ENCODE peak calls at places on chromosome 14, in seven cellular contexts. One of them, this sample, is unnamed.

GRCh38 chr14:101500061-101500460 is 61.2 kb upstream of the DIO3 start:
- DNase-seq in HEK293T: no peak
- DNase-seq in OCI-M1: no peak
- DNase-seq in stimulated activated CD8-positive, alpha-beta memory T cell treated with anti-CD3 and anti-CD28 coated beads, Interleukin-15, amount 100 ng/mL, for 24 hours: no peak
- DNase-seq in GM12865: no peak
- DNase-seq in fibroblast of gingiva: no peak
- DNase-seq in lower leg skin: peak
- DNase-seq in this sample: no peak

GRCh38 chr14:90518941-90519256 is 122.1 kb downstream of the CALM1 start:
- DNase-seq in stimulated activated CD8-positive, alpha-beta memory T cell treated with anti-CD3 and anti-CD28 coated beads, Interleukin-15, amount 100 ng/mL, for 24 hours: peak
- DNase-seq in GM12865: peak
- DNase-seq in fibroblast of gingiva: no peak
- DNase-seq in OCI-M1: peak
- DNase-seq in HEK293T: peak
- DNase-seq in lower leg skin: no peak
- DNase-seq in this sample: peak

GRCh38 chr14:85437143-85437542 is 92.8 kb upstream of the FLRT2 start:
- DNase-seq in OCI-M1: no peak
- DNase-seq in HEK293T: no peak
- DNase-seq in lower leg skin: no peak
- DNase-seq in GM12865: no peak
- DNase-seq in fibroblast of gingiva: no peak
- DNase-seq in stimulated activated CD8-positive, alpha-beta memory T cell treated with anti-CD3 and anti-CD28 coated beads, Interleukin-15, amount 100 ng/mL, for 24 hours: no peak
- DNase-seq in this sample: no peak

GRCh38 chr14:89185919-89186849 is 230.8 kb downstream of the FOXN3 start:
- DNase-seq in OCI-M1: no peak
- DNase-seq in lower leg skin: no peak
- DNase-seq in fibroblast of gingiva: peak
- DNase-seq in HEK293T: no peak
- DNase-seq in GM12865: no peak
- DNase-seq in stimulated activated CD8-positive, alpha-beta memory T cell treated with anti-CD3 and anti-CD28 coated beads, Interleukin-15, amount 100 ng/mL, for 24 hours: no peak
- DNase-seq in this sample: no peak

GRCh38 chr14:24254630-24255392 is 8.2 kb downstream of the TGM1 start:
- DNase-seq in OCI-M1: no peak
- DNase-seq in lower leg skin: peak
- DNase-seq in fibroblast of gingiva: no peak
- DNase-seq in stimulated activated CD8-positive, alpha-beta memory T cell treated with anti-CD3 and anti-CD28 coated beads, Interleukin-15, amount 100 ng/mL, for 24 hours: no peak
- DNase-seq in HEK293T: no peak
- DNase-seq in GM12865: no peak
- DNase-seq in this sample: no peak

GRCh38 chr14:64891839-64892375 is 12.2 kb upstream of the SPTB start:
- DNase-seq in stimulated activated CD8-positive, alpha-beta memory T cell treated with anti-CD3 and anti-CD28 coated beads, Interleukin-15, amount 100 ng/mL, for 24 hours: no peak
- DNase-seq in fibroblast of gingiva: peak
- DNase-seq in GM12865: peak
- DNase-seq in lower leg skin: no peak
- DNase-seq in OCI-M1: peak
- DNase-seq in HEK293T: peak
- DNase-seq in this sample: peak

GRCh38 chr14:47269788-47270492 is 405.5 kb downstream of the MDGA2 start:
- DNase-seq in fibroblast of gingiva: no peak
- DNase-seq in OCI-M1: peak
- DNase-seq in stimulated activated CD8-positive, alpha-beta memory T cell treated with anti-CD3 and anti-CD28 coated beads, Interleukin-15, amount 100 ng/mL, for 24 hours: no peak
- DNase-seq in GM12865: no peak
- DNase-seq in lower leg skin: no peak
- DNase-seq in HEK293T: no peak
- DNase-seq in this sample: peak

GRCh38 chr14:98477935-98478334 is 794.1 kb downstream of the BCL11B start:
- DNase-seq in HEK293T: no peak
- DNase-seq in fibroblast of gingiva: no peak
- DNase-seq in OCI-M1: no peak
- DNase-seq in lower leg skin: no peak
- DNase-seq in GM12865: no peak
- DNase-seq in stimulated activated CD8-positive, alpha-beta memory T cell treated with anti-CD3 and anti-CD28 coated beads, Interleukin-15, amount 100 ng/mL, for 24 hours: no peak
- DNase-seq in this sample: no peak

This sample was measured in T47D.